ENCODE peak calls at places on chromosomes 3 and 15, in ten cellular contexts. G is stimulated activated CD8-positive, alpha-beta memory T cell treated with anti-CD3 and anti-CD28 coated beads, Interleukin-15, amount 100 ng/mL, for 4 hours; T is epithelial cell of esophagus; I is smooth muscle cell of the brain vasculature; W is WTC11; X is lower leg skin; D is NCI-H2081 treated with DMSO at 0.1 percent for 48 hours; E is hypothalamus; A is tibial artery; F is trophoblast cell. P is an unnamed sample.

GRCh38 chr15:73674587-73674986 is 9.6 kb upstream of the CD276 start:
- DNase-seq in G (no peak), T (no peak), I (no peak), W (no peak), X (no peak), D (no peak), E (no peak), A (no peak), F (no peak), P (no peak)

GRCh38 chr3:13515786-13516783 is 32.8 kb upstream of the FBLN2 start:
- DNase-seq in G (no peak), T (no peak), I (no peak), W (no peak), X (no peak), D (no peak), E (no peak), A (peak; percentile 82), F (no peak), P (no peak)

GRCh38 chr3:179898024-179898423 is 138.7 kb downstream of the PEX5L start:
- DNase-seq in G (no peak), T (peak; percentile 61), I (no peak), W (peak; percentile 66), X (no peak), D (peak; percentile 39), E (no peak), A (no peak), F (peak; percentile 17), P (no peak)

GRCh38 chr3:140468407-140468806 is 209.5 kb upstream of the TRIM42 start:
- DNase-seq in G (no peak), T (no peak), I (no peak), W (no peak), X (no peak), D (no peak), E (no peak), A (no peak), F (no peak), P (no peak)

GRCh38 chr3:117404153-117404552 is 694.6 kb downstream of the TUSC7 start:
- DNase-seq in G (no peak), T (peak; percentile 45), I (no peak), W (no peak), X (no peak), D (no peak), E (no peak), A (no peak), F (no peak), P (no peak)

GRCh38 chr15:25536801-25537310 is 98.0 kb upstream of the UBE3A start:
- DNase-seq in G (no peak), T (no peak), I (no peak), W (no peak), X (no peak), D (no peak), E (no peak), A (no peak), F (no peak), P (no peak)

GRCh38 chr15:67180035-67180434 is 74.4 kb downstream of the AAGAB start:
- DNase-seq in G (no peak), T (no peak), I (no peak), W (no peak), X (no peak), D (no peak), E (no peak), A (peak; percentile 65), F (no peak), P (peak; percentile 10)

GRCh38 chr15:82128401-82129143 is 82.8 kb upstream of the MEX3B start:
- DNase-seq in G (no peak), T (no peak), I (no peak), W (no peak), X (no peak), D (no peak), E (no peak), A (no peak), F (no peak), P (no peak)

GRCh38 chr3:187750513-187751123 is 5.3 kb upstream of the BCL6 start:
- DNase-seq in G (no peak), T (no peak), I (no peak), W (no peak), X (no peak), D (no peak), E (no peak), A (no peak), F (no peak), P (peak; percentile 86)

GRCh38 chr15:36877796-36878744 is 222.3 kb downstream of the MEIS2 start:
- DNase-seq in G (no peak), T (no peak), I (no peak), W (no peak), X (no peak), D (no peak), E (no peak), A (no peak), F (no peak), P (no peak)

GRCh38 chr3:74033366-74033765 is 408.6 kb upstream of the PDZRN3 start:
- DNase-seq in G (no peak), T (no peak), I (no peak), W (no peak), X (no peak), D (no peak), E (no peak), A (no peak), F (no peak), P (no peak)

GRCh38 chr3:134486577-134487041 is 752 bp downstream of the CEP63 start:
- DNase-seq in G (no peak), T (no peak), I (no peak), W (no peak), X (no peak), D (no peak), E (no peak), A (no peak), F (no peak), P (no peak)

GRCh38 chr3:134666466-134666865 is 15.6 kb upstream of the KY start:
- DNase-seq in G (no peak), T (peak; percentile 33), I (no peak), W (no peak), X (no peak), D (no peak), E (no peak), A (no peak), F (no peak), P (peak; percentile 59)

GRCh38 chr3:60829058-60829457 is 422.2 kb downstream of the FHIT start:
- DNase-seq in G (no peak), T (no peak), I (no peak), W (no peak), X (no peak), D (no peak), E (no peak), A (no peak), F (no peak), P (no peak)

GRCh38 chr3:15794303-15794771 is 3.4 kb downstream of the ANKRD28 start:
- DNase-seq in G (no peak), T (no peak), I (no peak), W (no peak), X (no peak), D (no peak), E (no peak), A (no peak), F (no peak), P (no peak)

GRCh38 chr3:172065534-172065933 is 26.2 kb downstream of the FNDC3B start:
- DNase-seq in G (no peak), T (no peak), I (peak; percentile 52), W (no peak), X (no peak), D (peak; percentile 22), E (no peak), A (no peak), F (no peak), P (no peak)

GRCh38 chr3:73786346-73786807 is 161.6 kb upstream of the PDZRN3 start:
- DNase-seq in G (no peak), T (peak; percentile 97), I (peak; percentile 73), W (no peak), X (peak; percentile 29), D (no peak), E (peak; percentile 3), A (peak; percentile 93), F (peak; percentile 2), P (peak; percentile 59)

GRCh38 chr15:58307313-58307961 is 124.4 kb upstream of the LIPC start:
- DNase-seq in G (no peak), T (peak; percentile 46), I (no peak), W (no peak), X (no peak), D (no peak), E (no peak), A (no peak), F (no peak), P (no peak)

GRCh38 chr15:34794590-34795206 is 651 bp downstream of the ACTC1 start:
- DNase-seq in G (no peak), T (no peak), I (no peak), W (no peak), X (no peak), D (no peak), E (no peak), A (no peak), F (no peak), P (no peak)

GRCh38 chr15:41822471-41822870 is 5.4 kb upstream of the JMJD7 start:
- DNase-seq in G (no peak), T (no peak), I (no peak), W (no peak), X (no peak), D (no peak), E (no peak), A (no peak), F (no peak), P (no peak)

GRCh38 chr3:14837864-14838263 is 19.1 kb downstream of the FGD5 start:
- DNase-seq in G (no peak), T (no peak), I (no peak), W (no peak), X (no peak), D (no peak), E (no peak), A (peak; percentile 52), F (no peak), P (no peak)

GRCh38 chr15:101401286-101401685 is 88.2 kb downstream of the PCSK6 start:
- DNase-seq in G (no peak), T (no peak), I (no peak), W (no peak), X (no peak), D (no peak), E (no peak), A (no peak), F (no peak), P (no peak)

GRCh38 chr3:151726016-151726415 is 7.7 kb upstream of the AADACL2 start:
- DNase-seq in G (no peak), T (no peak), I (no peak), W (no peak), X (no peak), D (no peak), E (no peak), A (no peak), F (no peak), P (no peak)

GRCh38 chr3:186825294-186825821 is 17.2 kb upstream of the ADIPOQ start:
- DNase-seq in G (no peak), T (peak; percentile 48), I (peak; percentile 62), W (peak; percentile 64), X (no peak), D (no peak), E (no peak), A (no peak), F (no peak), P (no peak)

GRCh38 chr3:156543043-156543555 is 11.8 kb downstream of the SSR3 start:
- DNase-seq in G (no peak), T (no peak), I (no peak), W (no peak), X (no peak), D (no peak), E (no peak), A (no peak), F (no peak), P (no peak)